ENCODE peak calls at places on chromosome 2, in nine cellular contexts. T, H, S, N, A, B, F, V and M are unnamed samples.

GRCh38 chr2:240821429-240821778 is 1.4 kb upstream of the KIF1A start:
- DNase-seq in T (no peak), H (no peak), S (no peak), N (no peak), A (no peak), B (no peak), F (no peak), V (no peak), M (no peak)

GRCh38 chr2:69437751-69438154 is 518 bp upstream of the NFU1 start:
- DNase-seq in T (no peak), H (peak), S (no peak), N (no peak), A (no peak), B (no peak), F (no peak), V (peak), M (no peak)

GRCh38 chr2:109255594-109255993 is 126.6 kb downstream of the SH3RF3 start:
- DNase-seq in T (no peak), H (no peak), S (no peak), N (no peak), A (no peak), B (no peak), F (no peak), V (no peak), M (no peak)

GRCh38 chr2:24360963-24361330 is 611 bp upstream of the ITSN2 start:
- DNase-seq in T (no peak), H (no peak), S (no peak), N (no peak), A (no peak), B (no peak), F (peak), V (no peak), M (no peak)

GRCh38 chr2:121388371-121388770 is 103.4 kb upstream of the TFCP2L1 start:
- DNase-seq in T (no peak), H (no peak), S (no peak), N (no peak), A (peak), B (no peak), F (no peak), V (no peak), M (peak)

GRCh38 chr2:176652300-176653182 is 383.3 kb downstream of the MTX2 start:
- DNase-seq in T (peak), H (peak), S (peak), N (no peak), A (peak), B (peak), F (no peak), V (no peak), M (peak)

GRCh38 chr2:148642112-148642744 is 2.3 kb upstream of the EPC2 start:
- DNase-seq in T (no peak), H (no peak), S (peak), N (no peak), A (no peak), B (no peak), F (no peak), V (no peak), M (no peak)

GRCh38 chr2:65351234-65351947 is 81.0 kb downstream of the SPRED2 start:
- DNase-seq in T (no peak), H (peak), S (no peak), N (no peak), A (no peak), B (no peak), F (no peak), V (no peak), M (peak)

GRCh38 chr2:235599596-235600338 is 105.9 kb downstream of the AGAP1 start:
- DNase-seq in T (no peak), H (no peak), S (no peak), N (no peak), A (no peak), B (no peak), F (no peak), V (no peak), M (no peak)

GRCh38 chr2:168697668-168698121 is 104.7 kb upstream of the NOSTRIN start:
- DNase-seq in T (no peak), H (peak), S (no peak), N (no peak), A (peak), B (no peak), F (no peak), V (no peak), M (peak)

GRCh38 chr2:230541934-230542380 is 126.0 kb downstream of the SP100 start:
- DNase-seq in T (no peak), H (no peak), S (no peak), N (no peak), A (peak), B (peak), F (no peak), V (no peak), M (no peak)

GRCh38 chr2:101596346-101596745 is 101.2 kb upstream of the MAP4K4 start:
- DNase-seq in T (no peak), H (no peak), S (no peak), N (no peak), A (no peak), B (no peak), F (no peak), V (no peak), M (peak)

GRCh38 chr2:8719528-8719927 is 37.7 kb downstream of the ID2 start:
- DNase-seq in T (no peak), H (peak), S (no peak), N (no peak), A (peak), B (no peak), F (no peak), V (no peak), M (no peak)